ENCODE peak calls at places on chromosome 17, in seven cellular contexts. One of them, this sample, is unnamed.

GRCh38 chr17:41733348-41734138 is 900 bp downstream of the HAP1 start:
- DNase-seq in CD8-positive, alpha-beta T cell: no peak
- DNase-seq in GF-D8: no peak
- DNase-seq in NCI-H1105: no peak
- DNase-seq in A549: no peak
- DNase-seq in stimulated activated CD4-positive, alpha-beta T cell treated with anti-CD3 and anti-CD28 coated beads, Interleukin-1b, Interleukin-23, amount 100 ng/mL, for 48 hours: no peak
- DNase-seq in activated naive CD4-positive, alpha-beta T cell: no peak
- DNase-seq in this sample: no peak

GRCh38 chr17:61619493-61619892 is 28.5 kb upstream of the NACA2 start:
- DNase-seq in A549: peak
- DNase-seq in stimulated activated CD4-positive, alpha-beta T cell treated with anti-CD3 and anti-CD28 coated beads, Interleukin-1b, Interleukin-23, amount 100 ng/mL, for 48 hours: no peak
- DNase-seq in GF-D8: no peak
- DNase-seq in activated naive CD4-positive, alpha-beta T cell: no peak
- DNase-seq in NCI-H1105: no peak
- DNase-seq in CD8-positive, alpha-beta T cell: no peak
- DNase-seq in this sample: no peak

GRCh38 chr17:61757168-61757567 is 106.2 kb downstream of the BRIP1 start:
- DNase-seq in stimulated activated CD4-positive, alpha-beta T cell treated with anti-CD3 and anti-CD28 coated beads, Interleukin-1b, Interleukin-23, amount 100 ng/mL, for 48 hours: no peak
- DNase-seq in CD8-positive, alpha-beta T cell: no peak
- DNase-seq in GF-D8: no peak
- DNase-seq in A549: no peak
- DNase-seq in activated naive CD4-positive, alpha-beta T cell: no peak
- DNase-seq in NCI-H1105: peak
- DNase-seq in this sample: no peak

GRCh38 chr17:43851744-43852143 is 4.8 kb downstream of the CD300LG start:
- DNase-seq in activated naive CD4-positive, alpha-beta T cell: no peak
- DNase-seq in A549: no peak
- DNase-seq in stimulated activated CD4-positive, alpha-beta T cell treated with anti-CD3 and anti-CD28 coated beads, Interleukin-1b, Interleukin-23, amount 100 ng/mL, for 48 hours: no peak
- DNase-seq in CD8-positive, alpha-beta T cell: no peak
- DNase-seq in NCI-H1105: no peak
- DNase-seq in GF-D8: no peak
- DNase-seq in this sample: no peak

GRCh38 chr17:79294459-79295071 is 219.9 kb downstream of the ENGASE start:
- DNase-seq in GF-D8: no peak
- DNase-seq in NCI-H1105: no peak
- DNase-seq in CD8-positive, alpha-beta T cell: peak
- DNase-seq in A549: peak
- DNase-seq in stimulated activated CD4-positive, alpha-beta T cell treated with anti-CD3 and anti-CD28 coated beads, Interleukin-1b, Interleukin-23, amount 100 ng/mL, for 48 hours: peak
- DNase-seq in activated naive CD4-positive, alpha-beta T cell: peak
- DNase-seq in this sample: no peak

GRCh38 chr17:76994237-76994637 is 126.0 kb downstream of the MGAT5B start:
- DNase-seq in stimulated activated CD4-positive, alpha-beta T cell treated with anti-CD3 and anti-CD28 coated beads, Interleukin-1b, Interleukin-23, amount 100 ng/mL, for 48 hours: no peak
- DNase-seq in GF-D8: no peak
- DNase-seq in A549: peak
- DNase-seq in activated naive CD4-positive, alpha-beta T cell: no peak
- DNase-seq in CD8-positive, alpha-beta T cell: no peak
- DNase-seq in NCI-H1105: no peak
- DNase-seq in this sample: no peak

GRCh38 chr17:33284022-33284421 is 9.1 kb downstream of the ASIC2 start:
- DNase-seq in NCI-H1105: no peak
- DNase-seq in A549: peak
- DNase-seq in GF-D8: no peak
- DNase-seq in stimulated activated CD4-positive, alpha-beta T cell treated with anti-CD3 and anti-CD28 coated beads, Interleukin-1b, Interleukin-23, amount 100 ng/mL, for 48 hours: no peak
- DNase-seq in CD8-positive, alpha-beta T cell: no peak
- DNase-seq in activated naive CD4-positive, alpha-beta T cell: no peak
- DNase-seq in this sample: no peak

GRCh38 chr17:54405826-54406225 is 494.8 kb upstream of the TOM1L1 start:
- DNase-seq in NCI-H1105: no peak
- DNase-seq in GF-D8: no peak
- DNase-seq in activated naive CD4-positive, alpha-beta T cell: no peak
- DNase-seq in CD8-positive, alpha-beta T cell: no peak
- DNase-seq in A549: no peak
- DNase-seq in stimulated activated CD4-positive, alpha-beta T cell treated with anti-CD3 and anti-CD28 coated beads, Interleukin-1b, Interleukin-23, amount 100 ng/mL, for 48 hours: no peak
- DNase-seq in this sample: no peak

GRCh38 chr17:77320501-77321256 is 179.9 kb downstream of the SEC14L1 start:
- DNase-seq in A549: peak
- DNase-seq in CD8-positive, alpha-beta T cell: no peak
- DNase-seq in activated naive CD4-positive, alpha-beta T cell: no peak
- DNase-seq in stimulated activated CD4-positive, alpha-beta T cell treated with anti-CD3 and anti-CD28 coated beads, Interleukin-1b, Interleukin-23, amount 100 ng/mL, for 48 hours: no peak
- DNase-seq in NCI-H1105: no peak
- DNase-seq in GF-D8: peak
- DNase-seq in this sample: peak

GRCh38 chr17:60102632-60103047 is 23.9 kb upstream of the HEATR6 start:
- DNase-seq in activated naive CD4-positive, alpha-beta T cell: no peak
- DNase-seq in A549: peak
- DNase-seq in stimulated activated CD4-positive, alpha-beta T cell treated with anti-CD3 and anti-CD28 coated beads, Interleukin-1b, Interleukin-23, amount 100 ng/mL, for 48 hours: peak
- DNase-seq in CD8-positive, alpha-beta T cell: no peak
- DNase-seq in GF-D8: peak
- DNase-seq in NCI-H1105: no peak
- DNase-seq in this sample: no peak